ENCODE peak calls at places on chromosomes 2 and 18, in four cellular contexts. W is stimulated activated CD8-positive, alpha-beta memory T cell treated with anti-CD3 and anti-CD28 coated beads, Interleukin-15, amount 100 ng/mL, for 24 hours; M is SK-N-SH; Z is NCI-H1092. L is an unnamed sample.

GRCh38 chr2:204183608-204184007 is 247.0 kb downstream of the ICOS start:
- DNase-seq in W (no peak), M (no peak), Z (no peak), L (no peak)

GRCh38 chr2:23916727-23917458 is 10.0 kb downstream of the ATAD2B start:
- DNase-seq in W (no peak), M (peak; percentile 39), Z (no peak), L (no peak)

GRCh38 chr2:20052229-20052871 is 922 bp upstream of the LAPTM4A start:
- DNase-seq in W (no peak), M (no peak), Z (no peak), L (no peak)

GRCh38 chr2:1988594-1988993 is 244.3 kb upstream of the PXDN start:
- DNase-seq in W (no peak), M (no peak), Z (no peak), L (no peak)

GRCh38 chr18:907171-907879 is 2.7 kb downstream of the ADCYAP1 start:
- DNase-seq in W (no peak), M (peak; percentile 49), Z (peak; percentile 35), L (peak; percentile 58)

GRCh38 chr18:37913051-37913450 is 347.5 kb upstream of the CELF4 start:
- DNase-seq in W (no peak), M (no peak), Z (no peak), L (no peak)

GRCh38 chr18:46097378-46097852 is 681 bp downstream of the ATP5F1A start:
- DNase-seq in W (no peak), M (no peak), Z (no peak), L (no peak)

GRCh38 chr18:22778996-22779395 is 154.1 kb upstream of the RBBP8 start:
- DNase-seq in W (no peak), M (peak; percentile 9), Z (no peak), L (peak; percentile 20)

GRCh38 chr2:8494151-8494550 is 187.7 kb upstream of the ID2 start:
- DNase-seq in W (no peak), M (no peak), Z (no peak), L (no peak)

GRCh38 chr18:2857491-2858063 is 10.8 kb downstream of the EMILIN2 start:
- DNase-seq in W (no peak), M (no peak), Z (no peak), L (no peak)

GRCh38 chr18:8503287-8503686 is 106.0 kb upstream of the RAB12 start:
- DNase-seq in W (no peak), M (no peak), Z (no peak), L (no peak)

GRCh38 chr2:216492951-216493685 is 5.5 kb upstream of the RPL37A start:
- DNase-seq in W (no peak), M (no peak), Z (no peak), L (no peak)

GRCh38 chr2:16031055-16031847 is 90.9 kb downstream of the MYCN start:
- DNase-seq in W (no peak), M (no peak), Z (no peak), L (no peak)

GRCh38 chr2:237474511-237474911 is 12.5 kb upstream of the MLPH start:
- DNase-seq in W (no peak), M (peak; percentile 51), Z (no peak), L (no peak)

GRCh38 chr2:205757271-205757670 is 75.0 kb downstream of the NRP2 start:
- DNase-seq in W (no peak), M (no peak), Z (no peak), L (no peak)

GRCh38 chr2:136582631-136583205 is 182.6 kb upstream of the THSD7B start:
- DNase-seq in W (no peak), M (no peak), Z (no peak), L (no peak)

GRCh38 chr2:127145255-127145899 is 38.4 kb upstream of the BIN1 start:
- DNase-seq in W (no peak), M (no peak), Z (no peak), L (no peak)

GRCh38 chr2:231800493-231801091 is 14.3 kb downstream of the COPS7B start:
- DNase-seq in W (no peak), M (peak; percentile 59), Z (no peak), L (no peak)

GRCh38 chr2:151775057-151775740 is 40.9 kb upstream of the NEB start:
- DNase-seq in W (no peak), M (no peak), Z (no peak), L (no peak)

GRCh38 chr2:154694881-154695280 is 3.6 kb upstream of the KCNJ3 start:
- DNase-seq in W (no peak), M (no peak), Z (no peak), L (no peak)

GRCh38 chr2:74278176-74278575 is 65.0 kb downstream of the SLC4A5 start:
- DNase-seq in W (no peak), M (peak; percentile 71), Z (no peak), L (no peak)

GRCh38 chr2:72008608-72009007 is 139.1 kb downstream of the CYP26B1 start:
- DNase-seq in W (no peak), M (no peak), Z (no peak), L (no peak)

GRCh38 chr2:177799531-177799930 is 273.0 kb downstream of the PDE11A start:
- DNase-seq in W (no peak), M (peak; percentile 38), Z (peak; percentile 27), L (peak; percentile 24)

GRCh38 chr2:55428258-55428657 is 8.6 kb upstream of the CCDC88A start:
- DNase-seq in W (no peak), M (no peak), Z (no peak), L (no peak)

GRCh38 chr2:237720962-237721361 is 77.6 kb upstream of the RBM44 start:
- DNase-seq in W (no peak), M (no peak), Z (no peak), L (no peak)

GRCh38 chr2:1942836-1943360 is 198.6 kb upstream of the PXDN start:
- DNase-seq in W (no peak), M (no peak), Z (no peak), L (no peak)

GRCh38 chr2:218013289-218013688 is 10.5 kb upstream of the TNS1 start:
- DNase-seq in W (no peak), M (no peak), Z (no peak), L (no peak)

GRCh38 chr2:105888625-105889024 is 143.9 kb downstream of the NCK2 start:
- DNase-seq in W (no peak), M (no peak), Z (no peak), L (no peak)

GRCh38 chr18:47404845-47405244 is 153.4 kb upstream of the SKOR2 start:
- DNase-seq in W (no peak), M (no peak), Z (no peak), L (no peak)

GRCh38 chr2:202016579-202017227 is 17.0 kb upstream of the FZD7 start:
- DNase-seq in W (no peak), M (no peak), Z (no peak), L (no peak)

GRCh38 chr18:8319798-8320477 is 289.3 kb upstream of the RAB12 start:
- DNase-seq in W (no peak), M (no peak), Z (no peak), L (no peak)

GRCh38 chr2:141501743-141502142 is 629.1 kb downstream of the LRP1B start:
- DNase-seq in W (no peak), M (no peak), Z (no peak), L (no peak)

GRCh38 chr2:46383784-46384456 is 86.7 kb downstream of the EPAS1 start:
- DNase-seq in W (no peak), M (no peak), Z (no peak), L (no peak)

GRCh38 chr2:23788100-23788499 is 138.8 kb downstream of the ATAD2B start:
- DNase-seq in W (no peak), M (no peak), Z (no peak), L (no peak)

GRCh38 chr2:102749938-102750337 is 11.9 kb upstream of the TMEM182 start:
- DNase-seq in W (no peak), M (no peak), Z (no peak), L (no peak)

GRCh38 chr2:28102455-28102874 is 211.9 kb downstream of the BABAM2 start:
- DNase-seq in W (no peak), M (no peak), Z (no peak), L (no peak)

GRCh38 chr2:23376075-23376474 is 8.9 kb upstream of the KLHL29 start:
- DNase-seq in W (no peak), M (no peak), Z (no peak), L (no peak)

L was measured in COR-L47.